ENCODE peak calls at places on chromosomes 4 and X, in eight cellular contexts. X is left cardiac atrium; Z is naive thymus-derived CD4-positive, alpha-beta T cell; Q is AG08396; S is GM13977; C is NCI-H2029; E is activated naive CD4-positive, alpha-beta T cell treated with Interleukin-2 at 50 U/mL for 16 hours; L is posterior cingulate gyrus. M is an unnamed sample.

GRCh38 chr4:42786350-42787070 is 106.0 kb upstream of the GRXCR1 start:
- DNase-seq in L (no peak), Q (no peak), S (no peak), X (no peak), E (no peak), Z (no peak), C (peak), M (no peak)

GRCh38 chrX:125646195-125646594 is 326.5 kb downstream of the TEX13C start:
- DNase-seq in E (no peak), C (no peak), Z (no peak), X (no peak), S (no peak), L (no peak), Q (no peak), M (no peak)

GRCh38 chrX:135737361-135738071 is 24.1 kb downstream of the CT45A1 start:
- DNase-seq in C (no peak), Z (no peak), S (no peak), E (no peak), Q (no peak), X (no peak), L (no peak), M (no peak)

GRCh38 chr4:115781528-115782146 is 668.2 kb upstream of the NDST4 start:
- DNase-seq in E (no peak), S (no peak), L (no peak), X (no peak), Q (no peak), Z (no peak), C (no peak), M (no peak)

GRCh38 chrX:69189972-69190371 is 24.7 kb upstream of the PJA1 start:
- DNase-seq in E (no peak), Q (no peak), L (peak), C (no peak), Z (no peak), S (no peak), X (no peak), M (no peak)

GRCh38 chrX:41145920-41146608 is 60.8 kb downstream of the USP9X start:
- DNase-seq in L (no peak), S (no peak), Z (no peak), Q (peak), C (no peak), E (no peak), X (no peak), M (no peak)

GRCh38 chr4:121697626-121698025 is 846 bp upstream of the ANXA5 start:
- DNase-seq in S (no peak), L (no peak), Z (no peak), C (no peak), E (no peak), Q (no peak), X (no peak), M (no peak)

GRCh38 chrX:80312448-80312847 is 107.8 kb upstream of the TENT5D start:
- DNase-seq in C (no peak), X (no peak), L (no peak), Q (no peak), S (no peak), E (no peak), Z (no peak), M (no peak)

GRCh38 chrX:27085346-27085745 is 377.8 kb downstream of the PPP4R3C start:
- DNase-seq in E (no peak), S (no peak), Z (no peak), L (no peak), C (no peak), Q (no peak), X (no peak), M (no peak)

GRCh38 chr4:123667496-123667895 is 270.9 kb downstream of the SPRY1 start:
- DNase-seq in S (no peak), C (no peak), X (no peak), Q (no peak), L (no peak), E (no peak), Z (no peak), M (no peak)

GRCh38 chr4:172547724-172548123 is 620.9 kb upstream of the GALNT7 start:
- DNase-seq in C (no peak), S (no peak), Z (no peak), E (no peak), X (no peak), L (no peak), Q (no peak), M (no peak)

GRCh38 chrX:41449615-41450014 is 2.5 kb downstream of the NYX start:
- DNase-seq in X (no peak), S (no peak), C (peak), E (no peak), Z (no peak), L (no peak), Q (no peak), M (no peak)

GRCh38 chr4:113637363-113637762 is 124.2 kb downstream of the CAMK2D start:
- DNase-seq in L (no peak), E (no peak), Q (no peak), S (no peak), X (no peak), Z (no peak), C (no peak), M (no peak)

GRCh38 chr4:159966741-159967140 is 863.9 kb downstream of the RAPGEF2 start:
- DNase-seq in X (no peak), Z (no peak), E (no peak), C (no peak), Q (no peak), S (no peak), L (peak), M (no peak)

GRCh38 chrX:154051210-154051810 is 31.6 kb upstream of the IRAK1 start:
- DNase-seq in L (peak), Q (peak), E (peak), X (peak), Z (peak), C (peak), S (peak), M (peak)

GRCh38 chr4:14809203-14809602 is 193.1 kb upstream of the CPEB2 start:
- DNase-seq in L (no peak), C (no peak), Z (no peak), Q (no peak), X (no peak), S (no peak), E (no peak), M (no peak)

GRCh38 chrX:150362599-150363481 is at the start of gene MAMLD1:
- DNase-seq in L (peak), S (peak), Z (peak), X (peak), E (peak), Q (peak), C (no peak), M (peak)

GRCh38 chr4:188613976-188614375 is 474.7 kb downstream of the TRIML1 start:
- DNase-seq in Z (no peak), L (no peak), S (no peak), X (no peak), Q (no peak), E (no peak), C (no peak), M (no peak)

GRCh38 chr4:35649784-35650183 is 594.5 kb downstream of the ARAP2 start:
- DNase-seq in S (no peak), L (no peak), C (no peak), Z (no peak), E (no peak), X (no peak), Q (no peak), M (no peak)

GRCh38 chr4:25722964-25723363 is 67.3 kb downstream of the SLC34A2 start:
- DNase-seq in C (no peak), Q (no peak), L (no peak), S (no peak), X (no peak), E (no peak), Z (no peak), M (no peak)

GRCh38 chr4:75432683-75433082 is 81.5 kb downstream of the RCHY1 start:
- DNase-seq in X (no peak), L (no peak), Z (no peak), S (peak), C (no peak), Q (peak), E (no peak), M (no peak)

GRCh38 chr4:100593933-100594332 is 76.1 kb upstream of the EMCN start:
- DNase-seq in E (no peak), C (no peak), L (no peak), Z (no peak), X (no peak), Q (no peak), S (no peak), M (no peak)

GRCh38 chr4:825063-825968 is 613 bp downstream of the CPLX1 start:
- DNase-seq in E (peak), C (no peak), L (peak), X (no peak), Q (peak), Z (peak), S (peak), M (no peak)

GRCh38 chr4:166146806-166147540 is 273.9 kb downstream of the TLL1 start:
- DNase-seq in L (no peak), Z (no peak), X (no peak), Q (no peak), C (no peak), E (no peak), S (no peak), M (no peak)

GRCh38 chrX:68978211-68978780 is 149.5 kb downstream of the EFNB1 start:
- DNase-seq in C (no peak), E (no peak), Z (no peak), L (no peak), S (no peak), Q (peak), X (no peak), M (no peak)

GRCh38 chrX:53186363-53186762 is 38.6 kb downstream of the KDM5C start:
- DNase-seq in L (no peak), Z (no peak), X (no peak), C (no peak), Q (no peak), S (no peak), E (peak), M (no peak)

GRCh38 chr4:38672247-38673071 is 8.5 kb downstream of the KLF3 start:
- DNase-seq in L (no peak), E (no peak), X (no peak), Z (no peak), Q (no peak), S (no peak), C (no peak), M (no peak)

GRCh38 chrX:10015711-10016515 is 48.8 kb downstream of the CLDN34 start:
- DNase-seq in X (peak), L (peak), C (no peak), Q (peak), S (peak), E (peak), Z (no peak), M (no peak)

GRCh38 chr4:45621926-45622325 is 501.9 kb downstream of the GABRG1 start:
- DNase-seq in Q (no peak), C (no peak), Z (no peak), S (no peak), L (no peak), X (no peak), E (no peak), M (no peak)

GRCh38 chr4:1192091-1192492 is 19.7 kb upstream of the SPON2 start:
- DNase-seq in E (no peak), X (peak), Z (no peak), C (peak), S (no peak), L (peak), Q (peak), M (no peak)

GRCh38 chr4:74555231-74555630 is 110.3 kb downstream of the AREG start:
- DNase-seq in E (no peak), C (peak), X (no peak), Z (no peak), L (no peak), S (no peak), Q (peak), M (no peak)

GRCh38 chr4:183987529-183987946 is 82.4 kb downstream of the STOX2 start:
- DNase-seq in L (peak), S (no peak), X (peak), C (no peak), E (no peak), Q (peak), Z (no peak), M (no peak)

GRCh38 chr4:128558896-128559669 is 250.4 kb upstream of the JADE1 start:
- DNase-seq in Z (no peak), E (no peak), S (no peak), Q (no peak), X (no peak), C (no peak), L (no peak), M (no peak)

GRCh38 chr4:184108006-184108501 is 109.6 kb downstream of the ENPP6 start:
- DNase-seq in S (no peak), Q (no peak), X (no peak), L (peak), C (no peak), Z (no peak), E (no peak), M (no peak)

GRCh38 chrX:149374751-149375150 is 130.4 kb downstream of the IDS start:
- DNase-seq in Z (no peak), Q (no peak), L (no peak), C (no peak), E (no peak), S (no peak), X (no peak), M (no peak)

GRCh38 chr4:17468638-17469221 is 43.2 kb downstream of the QDPR start:
- DNase-seq in C (no peak), S (no peak), E (no peak), L (peak), Z (no peak), Q (peak), X (no peak), M (no peak)